ENCODE peak calls at places on chromosomes 6 and 20, in six cellular contexts. T, Q, B, M, D and O are unnamed samples.

GRCh38 chr6:166418691-166419143 is 36.0 kb upstream of the MPC1 start:
- DNase-seq in T (no peak), Q (no peak), B (no peak), M (no peak), D (no peak), O (no peak)

GRCh38 chr6:157240059-157240959 is 83.0 kb downstream of the TMEM242 start:
- DNase-seq in T (peak), Q (peak), B (no peak), M (no peak), D (peak), O (no peak)

GRCh38 chr6:35082046-35082732 is 59.0 kb downstream of the TCP11 start:
- DNase-seq in T (no peak), Q (no peak), B (no peak), M (no peak), D (no peak), O (no peak)

GRCh38 chr6:137095651-137096238 is 51.0 kb upstream of the IL20RA start:
- DNase-seq in T (no peak), Q (no peak), B (no peak), M (no peak), D (no peak), O (no peak)

GRCh38 chr6:158769696-158770446 is 49.3 kb downstream of the EZR start:
- DNase-seq in T (no peak), Q (no peak), B (no peak), M (no peak), D (no peak), O (no peak)

GRCh38 chr6:126657556-126658129 is 317.7 kb downstream of the CENPW start:
- DNase-seq in T (no peak), Q (peak), B (no peak), M (peak), D (no peak), O (no peak)

GRCh38 chr6:148343383-148343782 is 745 bp downstream of the SASH1 start:
- DNase-seq in T (no peak), Q (no peak), B (no peak), M (no peak), D (no peak), O (no peak)

GRCh38 chr20:4369798-4370124 is 351.9 kb upstream of the PRND start:
- DNase-seq in T (no peak), Q (no peak), B (no peak), M (no peak), D (no peak), O (no peak)

GRCh38 chr6:80528115-80528514 is 421.6 kb downstream of the BCKDHB start:
- DNase-seq in T (no peak), Q (no peak), B (no peak), M (no peak), D (no peak), O (no peak)

GRCh38 chr6:49082611-49083010 is 380.4 kb downstream of the MMUT start:
- DNase-seq in T (no peak), Q (no peak), B (no peak), M (no peak), D (no peak), O (no peak)

GRCh38 chr20:23588434-23589403 is 17.0 kb downstream of the CST9 start:
- DNase-seq in T (no peak), Q (no peak), B (no peak), M (no peak), D (no peak), O (no peak)

GRCh38 chr20:33096921-33097320 is 17.5 kb downstream of the BPIFB4 start:
- DNase-seq in T (no peak), Q (no peak), B (no peak), M (no peak), D (no peak), O (no peak)

GRCh38 chr20:52985687-52986086 is 13.5 kb downstream of the TSHZ2 start:
- DNase-seq in T (no peak), Q (no peak), B (peak), M (no peak), D (no peak), O (no peak)

GRCh38 chr20:62364911-62365736 is 2.0 kb downstream of the LAMA5 start:
- DNase-seq in T (peak), Q (no peak), B (no peak), M (no peak), D (no peak), O (no peak)

GRCh38 chr20:1507276-1507675 is 16.1 kb upstream of the SIRPB2 start:
- DNase-seq in T (no peak), Q (peak), B (no peak), M (no peak), D (no peak), O (no peak)

GRCh38 chr20:10385850-10386544 is 48.0 kb downstream of the MKKS start:
- DNase-seq in T (no peak), Q (no peak), B (no peak), M (peak), D (no peak), O (no peak)

GRCh38 chr20:13029687-13030510 is 21.1 kb downstream of the SPTLC3 start:
- DNase-seq in T (no peak), Q (no peak), B (peak), M (peak), D (peak), O (peak)

GRCh38 chr6:113735487-113735886 is 121.7 kb upstream of the MARCKS start:
- DNase-seq in T (no peak), Q (no peak), B (no peak), M (no peak), D (no peak), O (no peak)

GRCh38 chr6:153644000-153644399 is 395.0 kb upstream of the OPRM1 start:
- DNase-seq in T (no peak), Q (no peak), B (no peak), M (no peak), D (no peak), O (no peak)

GRCh38 chr20:37890643-37891042 is 12.3 kb upstream of the VSTM2L start:
- DNase-seq in T (no peak), Q (no peak), B (no peak), M (no peak), D (no peak), O (no peak)

GRCh38 chr20:33871362-33871761 is 60.2 kb downstream of the CHMP4B start:
- DNase-seq in T (peak), Q (no peak), B (no peak), M (no peak), D (no peak), O (no peak)

GRCh38 chr6:10801224-10801848 is 37.0 kb downstream of the MAK start:
- DNase-seq in T (peak), Q (peak), B (peak), M (peak), D (no peak), O (no peak)

GRCh38 chr20:51468636-51469035 is 73.9 kb downstream of the NFATC2 start:
- DNase-seq in T (peak), Q (no peak), B (no peak), M (no peak), D (no peak), O (no peak)

GRCh38 chr6:70163795-70164194 is 139.1 kb downstream of the COL9A1 start:
- DNase-seq in T (no peak), Q (no peak), B (no peak), M (no peak), D (no peak), O (no peak)

GRCh38 chr6:52361347-52361944 is 505 bp upstream of the PAQR8 start:
- DNase-seq in T (peak), Q (no peak), B (no peak), M (no peak), D (peak), O (no peak)

GRCh38 chr20:63097336-63097831 is 90.6 kb upstream of the BHLHE23 start:
- DNase-seq in T (peak), Q (no peak), B (no peak), M (no peak), D (peak), O (no peak)

GRCh38 chr6:135212020-135212806 is 31.1 kb downstream of the MYB start:
- DNase-seq in T (no peak), Q (no peak), B (no peak), M (no peak), D (no peak), O (no peak)

GRCh38 chr6:149856256-149856994 is 7.7 kb downstream of the LRP11 start:
- DNase-seq in T (no peak), Q (no peak), B (no peak), M (no peak), D (no peak), O (no peak)

GRCh38 chr6:41072836-41073202 is at the start of gene NFYA:
- DNase-seq in T (no peak), Q (peak), B (peak), M (no peak), D (no peak), O (no peak)

GRCh38 chr20:7770578-7770977 is 169.7 kb downstream of the HAO1 start:
- DNase-seq in T (no peak), Q (no peak), B (no peak), M (peak), D (no peak), O (peak)

GRCh38 chr6:31510007-31510406 is 12.1 kb downstream of the MICB start:
- DNase-seq in T (no peak), Q (no peak), B (no peak), M (no peak), D (no peak), O (no peak)

DNA sequence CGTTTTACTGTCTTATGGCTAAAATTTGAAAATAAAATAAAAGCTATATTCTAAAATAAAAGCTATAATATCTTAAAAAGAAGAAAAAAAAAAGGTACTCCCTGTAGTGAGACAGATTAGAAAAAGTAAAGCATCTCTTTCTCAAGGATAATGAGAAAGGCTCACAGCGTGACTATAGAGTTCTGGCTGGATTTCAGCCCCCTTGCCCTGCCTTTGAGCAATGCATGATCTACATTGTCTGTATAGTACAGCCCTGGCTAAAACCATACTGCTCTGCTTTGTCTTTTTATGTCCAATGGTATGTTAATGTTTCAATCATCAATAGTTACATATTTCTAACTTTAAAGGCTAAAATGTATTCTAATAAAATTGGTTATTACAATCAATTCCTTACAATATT is 91.2 kb downstream of the PRSS35 start:
- DNase-seq in T (no peak), Q (peak), B (no peak), M (no peak), D (no peak), O (no peak)
- TF ChIP-seq CTCF in T (no peak), Q (no peak), B (no peak), M (no peak), D (no peak), O (no peak)

GRCh38 chr20:54067606-54068174 is 2.7 kb downstream of the BCAS1 start:
- DNase-seq in T (no peak), Q (no peak), B (peak), M (no peak), D (no peak), O (peak)
- H3K4me3 ChIP-seq in T (no peak), Q (no peak), B (no peak), M (no peak), D (no peak), O (no peak)

GRCh38 chr6:38400101-38400500 is 239.6 kb downstream of the BTBD9 start:
- DNase-seq in T (no peak), Q (no peak), B (no peak), M (no peak), D (no peak), O (no peak)
- TF ChIP-seq CTCF in T (no peak), Q (no peak), B (no peak), M (no peak), D (no peak), O (no peak)

GRCh38 chr20:22491188-22491500 is 93.2 kb downstream of the FOXA2 start:
- DNase-seq in T (no peak), Q (no peak), B (no peak), M (no peak), D (no peak), O (peak)

GRCh38 chr20:22492497-22492896 is 91.9 kb downstream of the FOXA2 start:
- DNase-seq in T (no peak), Q (no peak), B (no peak), M (no peak), D (no peak), O (no peak)

GRCh38 chr20:22490287-22491187 is 93.8 kb downstream of the FOXA2 start:
- DNase-seq in T (no peak), Q (peak), B (no peak), M (no peak), D (no peak), O (peak)

GRCh38 chr20:22495172-22495571 is 89.2 kb downstream of the FOXA2 start:
- DNase-seq in T (no peak), Q (no peak), B (no peak), M (no peak), D (no peak), O (no peak)

DNA sequence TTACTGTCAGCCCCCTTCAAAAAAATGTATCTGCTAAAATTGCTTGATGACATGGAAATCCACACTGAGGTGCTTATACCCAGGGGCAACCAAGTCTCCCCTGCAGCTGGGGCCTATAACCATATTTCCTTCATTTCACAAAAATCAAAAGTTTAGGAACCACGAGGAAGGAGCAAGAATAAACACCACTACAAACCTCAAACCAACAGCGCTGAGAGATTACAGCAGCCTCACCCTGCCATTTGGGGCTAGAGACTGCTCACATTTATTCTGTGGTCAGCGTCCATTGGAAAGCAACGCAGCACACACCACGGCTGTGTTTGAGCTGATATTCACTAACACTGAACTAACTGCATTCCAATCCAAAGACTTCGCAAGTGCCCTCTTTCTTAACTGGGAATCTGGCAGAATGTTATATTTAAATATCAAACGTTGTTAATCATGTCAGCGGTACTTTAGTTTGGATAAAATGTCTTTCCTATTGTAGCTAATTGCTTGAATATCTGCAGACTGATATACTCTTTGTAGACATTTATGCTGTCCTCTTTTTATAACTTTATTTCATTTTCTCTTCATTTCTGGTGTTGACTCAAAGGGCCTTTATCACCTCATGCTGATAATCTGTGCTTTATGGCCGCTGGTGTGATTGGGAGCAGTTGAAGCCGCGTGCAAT is 94.6 kb downstream of the FOXA2 start:
- DNase-seq in T (no peak), Q (no peak), B (no peak), M (no peak), D (no peak), O (no peak)
- H3K4me3 ChIP-seq in T (no peak), Q (no peak), B (no peak), M (no peak), D (no peak), O (no peak)

GRCh38 chr20:45452772-45453171 is 16.8 kb upstream of the WFDC2 start:
- DNase-seq in T (no peak), Q (no peak), B (no peak), M (no peak), D (no peak), O (no peak)

GRCh38 chr20:45459606-45460005 is 9.9 kb upstream of the WFDC2 start:
- DNase-seq in T (no peak), Q (no peak), B (no peak), M (no peak), D (no peak), O (no peak)

GRCh38 chr20:45452238-45452637 is 17.3 kb upstream of the WFDC2 start:
- DNase-seq in T (no peak), Q (no peak), B (no peak), M (no peak), D (no peak), O (no peak)

GRCh38 chr20:45461225-45461624 is 8.3 kb upstream of the WFDC2 start:
- DNase-seq in T (no peak), Q (no peak), B (no peak), M (no peak), D (no peak), O (no peak)

GRCh38 chr20:45456632-45457031 is 12.9 kb upstream of the WFDC2 start:
- DNase-seq in T (no peak), Q (peak), B (no peak), M (no peak), D (no peak), O (no peak)
- TF ChIP-seq CTCF in T (no peak), Q (peak), B (peak), M (peak), D (peak), O (peak)

DNA sequence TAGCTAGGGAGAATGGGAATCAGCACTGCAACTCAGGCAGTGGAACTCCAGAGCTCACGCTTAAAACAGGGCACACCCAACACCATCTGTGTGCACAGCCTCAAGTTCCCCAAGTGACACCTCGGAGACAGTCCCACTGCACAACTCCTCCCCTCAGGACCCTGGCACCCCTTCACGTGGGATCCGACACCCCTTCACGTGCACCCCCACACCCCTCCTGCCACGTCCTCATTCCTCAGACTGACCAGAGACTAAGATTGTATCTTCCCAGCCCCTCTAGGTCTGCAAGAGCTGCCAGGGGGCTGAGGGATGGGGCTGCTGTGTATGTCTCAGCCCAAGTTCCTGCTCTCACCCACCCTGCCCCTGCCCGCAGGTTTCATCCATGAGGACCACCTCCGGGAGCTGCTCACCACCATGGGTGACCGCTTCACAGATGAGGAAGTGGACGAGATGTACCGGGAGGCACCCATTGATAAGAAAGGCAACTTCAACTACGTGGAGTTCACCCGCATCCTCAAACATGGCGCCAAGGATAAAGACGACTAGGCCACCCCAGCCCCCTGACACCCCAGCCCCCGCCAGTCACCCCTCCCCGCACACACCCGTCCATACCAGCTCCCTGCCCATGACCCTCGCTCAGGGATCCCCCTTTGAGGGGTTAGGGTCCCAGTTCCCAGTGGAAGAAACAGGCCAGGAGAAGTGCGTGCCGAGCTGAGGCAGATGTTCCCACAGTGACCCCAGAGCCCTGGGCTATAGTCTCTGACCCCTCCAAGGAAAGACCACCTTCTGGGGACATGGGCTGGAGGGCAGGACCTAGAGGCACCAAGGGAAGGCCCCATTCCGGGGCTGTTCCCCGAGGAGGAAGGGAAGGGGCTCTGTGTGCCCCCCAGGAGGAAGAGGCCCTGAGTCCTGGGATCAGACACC is 7.6 kb downstream of the MYL9 start:
- DNase-seq in T (no peak), Q (no peak), B (no peak), M (no peak), D (no peak), O (no peak)
- H3K4me3 ChIP-seq in T (no peak), Q (no peak), B (no peak), M (no peak), D (no peak), O (no peak)

DNA sequence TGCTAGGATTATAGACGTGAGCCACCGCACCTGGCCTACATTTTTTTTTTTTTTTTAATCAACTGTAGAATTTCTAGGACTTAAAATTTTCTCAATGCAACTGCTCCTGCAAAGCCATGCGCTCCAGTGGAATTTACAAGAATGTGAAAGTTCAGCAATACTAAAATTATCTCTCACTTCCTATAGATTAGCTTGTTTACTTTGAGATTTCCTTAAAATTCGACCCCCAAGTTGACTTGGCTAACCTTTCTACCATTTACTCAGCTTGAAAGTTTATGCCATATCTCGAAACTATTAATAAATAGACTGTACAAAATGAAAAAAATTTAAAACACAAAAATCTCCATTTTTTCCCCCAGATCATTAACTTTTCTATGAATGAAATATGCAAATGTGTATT is 64.3 kb downstream of the ZBTB2 start:
- DNase-seq in T (no peak), Q (no peak), B (no peak), M (no peak), D (no peak), O (no peak)
- TF ChIP-seq CTCF in T (no peak), Q (no peak), B (no peak), M (no peak), D (no peak), O (no peak)

GRCh38 chr6:106359989-106360409 is 518 bp upstream of the CRYBG1 start:
- DNase-seq in T (no peak), Q (no peak), B (no peak), M (no peak), D (no peak), O (no peak)
- H3K4me3 ChIP-seq in T (no peak), Q (peak), B (peak), M (peak), D (peak), O (peak)

DNA sequence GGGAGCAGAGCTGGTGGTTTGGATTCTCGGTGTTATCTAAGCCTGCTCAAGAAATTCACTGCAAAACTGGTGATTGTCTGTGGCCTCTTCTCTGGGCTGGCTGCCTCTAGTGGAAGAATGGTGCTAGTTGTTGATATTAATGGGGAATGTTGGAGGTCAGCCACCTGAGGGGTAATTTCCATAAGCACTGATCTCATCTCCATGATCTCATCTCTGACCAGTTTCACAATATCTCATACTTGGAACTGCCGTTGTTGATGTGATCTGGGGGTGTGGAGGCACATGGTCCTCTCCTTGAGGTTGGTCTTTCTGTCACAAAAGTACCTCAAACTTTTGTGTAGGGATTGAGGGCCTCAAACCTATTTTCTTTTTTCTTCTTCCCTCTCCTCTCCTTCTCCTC is 102.6 kb downstream of the CD109 start:
- DNase-seq in T (peak), Q (no peak), B (peak), M (peak), D (peak), O (peak)
- TF ChIP-seq CTCF in T (peak), Q (no peak), B (peak), M (peak), D (peak), O (peak)